ENCODE peak calls at places on chromosomes 7 and 10, in seven cellular contexts. T is psoas muscle, X is left lung, D is upper lobe of right lung, A is right lobe of liver, L is aorta, P is lower lobe of right lung. Y is an unnamed sample.

GRCh38 chr10:96992721-96993120 is 160.6 kb downstream of the LCOR start:
- ATAC-seq in A (no peak), P (no peak), D (no peak), T (no peak), X (no peak), L (no peak), Y (no peak)

GRCh38 chr7:66800591-66800990 is 60.1 kb downstream of the RABGEF1 start:
- ATAC-seq in L (no peak), X (no peak), P (no peak), A (no peak), T (no peak), D (no peak), Y (no peak)

GRCh38 chr10:61812052-61812721 is 89.3 kb upstream of the ARID5B start:
- ATAC-seq in P (no peak), X (no peak), T (no peak), A (no peak), L (no peak), D (no peak), Y (no peak)

GRCh38 chr7:6637544-6638229 is 569 bp downstream of the ZNF316 start:
- ATAC-seq in A (peak; percentile 37), D (peak; percentile 48), L (no peak), T (peak; percentile 38), P (peak; percentile 59), X (peak; percentile 35), Y (peak; percentile 42)

GRCh38 chr10:102815790-102816549 is 21.2 kb downstream of the CYP17A1 start:
- ATAC-seq in P (peak; percentile 83), X (peak; percentile 69), D (peak; percentile 82), T (peak; percentile 33), A (peak; percentile 31), L (peak; percentile 83), Y (peak; percentile 86)

GRCh38 chr10:44960098-44960480 is 487 bp downstream of the RASSF4 start:
- ATAC-seq in A (no peak), P (no peak), T (no peak), D (no peak), X (no peak), L (no peak), Y (no peak)

GRCh38 chr7:45117582-45117981 is 6.1 kb upstream of the TBRG4 start:
- ATAC-seq in A (no peak), L (no peak), P (no peak), D (no peak), T (no peak), X (no peak), Y (no peak)

GRCh38 chr7:128945668-128946366 is 8.1 kb downstream of the IRF5 start:
- ATAC-seq in T (no peak), X (no peak), L (no peak), A (no peak), P (no peak), D (no peak), Y (no peak)

GRCh38 chr7:40299097-40299496 is 164.3 kb downstream of the SUGCT start:
- ATAC-seq in T (no peak), A (no peak), X (no peak), L (no peak), P (no peak), D (no peak), Y (no peak)

GRCh38 chr7:94054130-94054529 is 50.0 kb upstream of the BET1 start:
- ATAC-seq in D (no peak), L (no peak), P (no peak), X (no peak), A (no peak), T (no peak), Y (no peak)

GRCh38 chr10:118594392-118595063 is 920 bp downstream of the PRLHR start:
- ATAC-seq in L (peak; percentile 60), A (peak; percentile 49), X (peak; percentile 88), T (peak; percentile 88), P (peak; percentile 78), D (peak; percentile 77), Y (peak; percentile 63)

GRCh38 chr7:141668853-141669252 is 33.1 kb downstream of the DENND11 start:
- ATAC-seq in P (no peak), L (no peak), T (no peak), D (no peak), A (no peak), X (no peak), Y (no peak)

GRCh38 chr7:141674702-141675101 is 27.3 kb downstream of the DENND11 start:
- ATAC-seq in T (no peak), L (no peak), P (peak; percentile 59), A (peak; percentile 72), D (peak; percentile 62), X (peak; percentile 48), Y (no peak)

GRCh38 chr7:141674201-141674671 is 27.7 kb downstream of the DENND11 start:
- ATAC-seq in X (peak; percentile 43), L (peak; percentile 38), D (peak; percentile 71), A (peak; percentile 52), T (peak; percentile 36), P (peak; percentile 60), Y (peak; percentile 43)

GRCh38 chr7:141675431-141676210 is 26.3 kb downstream of the DENND11 start:
- ATAC-seq in X (peak; percentile 49), A (peak; percentile 33), P (peak; percentile 23), D (peak; percentile 57), T (no peak), L (no peak), Y (no peak)

DNA sequence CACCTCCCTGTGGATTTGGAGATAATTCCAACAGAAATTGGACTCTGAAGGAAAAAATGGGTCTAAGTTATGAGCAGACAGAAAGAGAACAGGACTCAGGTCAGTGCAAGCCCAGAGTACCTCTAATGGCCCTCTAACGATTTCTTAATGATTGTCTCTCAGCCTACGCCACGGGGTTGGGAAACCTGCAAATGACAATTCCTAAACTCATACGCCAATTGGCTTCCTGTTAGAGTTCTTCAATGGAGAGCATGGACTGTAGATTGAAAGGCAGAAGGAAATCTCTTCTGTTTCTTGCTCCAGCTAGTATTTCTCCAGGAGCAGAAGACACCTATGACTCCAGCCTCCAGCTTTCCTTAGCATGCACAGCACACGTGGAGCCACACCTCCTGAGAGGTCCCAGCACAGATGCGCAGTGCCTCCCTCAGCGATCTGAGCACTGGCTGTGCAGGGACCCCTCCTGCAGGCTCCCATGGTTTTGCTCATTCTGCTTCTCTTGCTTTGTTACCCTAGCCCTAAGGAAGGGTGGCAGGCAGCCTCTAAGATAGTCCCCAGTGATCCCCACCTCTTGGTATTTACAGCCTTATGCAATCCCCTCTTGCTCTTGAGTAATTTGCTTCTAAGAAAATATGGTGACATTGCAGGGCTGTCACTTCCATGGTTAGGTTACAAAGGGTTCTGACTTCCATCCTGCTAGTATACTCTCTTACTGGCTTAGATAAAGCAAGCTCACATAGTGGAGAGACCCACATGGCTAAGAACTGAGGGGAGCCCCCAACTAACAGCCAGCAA is 30.1 kb downstream of the DENND11 start:
- ATAC-seq in T (no peak), L (no peak), A (peak; percentile 23), D (peak; percentile 66), X (peak; percentile 43), P (peak; percentile 67), Y (no peak)
- H3K27ac ChIP-seq in T (no peak overlapping the region), L (no peak overlapping the region), A (no peak overlapping the region), D (no peak overlapping the region), X (no peak overlapping the region), P (no peak overlapping the region), Y (no peak overlapping the region)

DNA sequence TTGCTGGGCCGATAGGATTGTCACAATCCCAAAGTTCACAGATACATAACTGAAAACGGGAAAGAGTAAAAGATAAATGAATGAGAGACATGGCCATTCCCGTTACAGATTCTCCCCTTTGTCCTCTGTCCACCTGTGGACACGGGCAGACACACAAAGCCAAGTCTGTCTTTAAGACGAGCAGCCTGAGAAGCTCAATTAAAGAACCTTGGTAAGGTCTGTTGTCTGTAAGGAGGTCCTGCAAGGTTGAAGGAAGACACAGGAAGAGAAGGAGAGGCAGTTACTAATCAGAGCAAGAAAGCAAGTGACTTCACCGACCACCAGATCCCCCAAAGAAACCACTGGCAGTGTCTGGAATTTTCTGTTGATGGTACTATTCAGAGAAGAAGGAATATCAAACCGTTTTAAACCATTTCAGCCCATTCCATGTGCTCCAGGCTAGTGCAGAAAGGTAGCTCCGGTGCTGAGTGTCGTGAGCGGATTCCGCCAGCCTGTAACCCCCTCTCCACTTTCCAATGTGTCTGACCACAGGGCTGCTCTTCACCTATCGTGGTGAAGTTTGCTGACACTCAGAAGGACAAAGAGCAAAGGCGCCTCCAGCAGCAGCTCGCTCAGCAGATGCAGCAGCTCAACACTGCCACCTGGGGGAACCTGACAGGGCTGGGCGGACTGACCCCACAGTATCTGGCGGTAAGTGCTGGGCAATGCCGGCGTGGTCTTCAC is 252.6 kb downstream of the CELF2 start:
- ATAC-seq in A (peak; percentile 100), L (peak; percentile 91), D (peak; percentile 88), X (peak; percentile 94), P (peak; percentile 87), T (peak; percentile 94), Y (peak; percentile 83)
- H3K27ac ChIP-seq in A (no peak overlapping the region), L (no peak overlapping the region), D (no peak overlapping the region), X (no peak overlapping the region), P (no peak overlapping the region), T (no peak overlapping the region), Y (peak overlapping the region; percentile 38)

GRCh38 chr10:88540355-88540754 is 42.8 kb downstream of the RNLS start:
- ATAC-seq in D (peak; percentile 38), P (peak; percentile 37), A (peak; percentile 84), L (no peak), T (no peak), X (peak; percentile 76), Y (no peak)
- H3K27ac ChIP-seq in D (peak overlapping the region; percentile 48), P (peak overlapping the region; percentile 42), A (no peak overlapping the region), L (no peak overlapping the region), T (no peak overlapping the region), X (peak overlapping the region; percentile 60), Y (no peak overlapping the region)

GRCh38 chr10:80407836-80408197 is 534 bp upstream of the PRXL2A start:
- ATAC-seq in D (peak; percentile 68), X (peak; percentile 82), P (peak; percentile 72), L (peak; percentile 24), A (peak; percentile 63), T (peak; percentile 73), Y (peak; percentile 26)
- H3K27ac ChIP-seq in D (peak overlapping the region; percentile 47), X (peak overlapping the region; percentile 51), P (peak overlapping the region; percentile 72), L (no peak overlapping the region), A (peak overlapping the region; percentile 85), T (peak overlapping the region; percentile 83), Y (no peak overlapping the region)

GRCh38 chr10:22669163-22669711 is 45.1 kb downstream of the PIP4K2A start:
- ATAC-seq in D (no peak), A (no peak), T (no peak), P (no peak), L (no peak), X (no peak), Y (no peak)

GRCh38 chr10:22665329-22665728 is 49.0 kb downstream of the PIP4K2A start:
- ATAC-seq in T (no peak), P (no peak), L (no peak), A (no peak), D (no peak), X (no peak), Y (no peak)

GRCh38 chr10:22670796-22671195 is 43.6 kb downstream of the PIP4K2A start:
- ATAC-seq in L (no peak), P (no peak), D (no peak), A (peak; percentile 91), X (no peak), T (peak; percentile 56), Y (no peak)

GRCh38 chr10:22666287-22667092 is 47.9 kb downstream of the PIP4K2A start:
- ATAC-seq in L (no peak), X (peak; percentile 59), T (no peak), D (peak; percentile 56), A (peak; percentile 52), P (peak; percentile 61), Y (no peak)

DNA sequence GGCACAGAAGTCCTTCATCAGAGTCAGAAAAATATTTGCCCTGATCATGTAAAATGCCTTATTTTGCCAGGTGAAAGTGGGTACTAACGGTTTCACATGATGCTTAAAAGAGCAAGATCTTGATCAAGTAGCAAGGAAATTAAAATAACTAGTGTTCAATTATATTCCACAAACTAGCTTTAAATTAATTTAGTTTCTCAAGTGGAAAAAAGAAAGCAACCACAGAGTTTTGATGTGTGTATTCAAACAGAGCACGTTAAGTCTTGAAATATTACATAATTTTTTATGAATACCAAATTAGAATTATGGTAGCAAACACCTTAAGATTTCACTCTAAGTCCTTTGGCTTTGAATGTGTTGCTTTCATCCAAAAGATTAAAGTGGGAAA is 47.3 kb downstream of the PIP4K2A start:
- ATAC-seq in T (no peak), P (no peak), D (no peak), A (no peak), X (no peak), L (no peak), Y (no peak)
- H3K27ac ChIP-seq in T (no peak overlapping the region), P (no peak overlapping the region), D (no peak overlapping the region), A (no peak overlapping the region), X (no peak overlapping the region), L (no peak overlapping the region), Y (no peak overlapping the region)

Y was measured in gastroesophageal sphincter.